ENCODE peak calls at places on chromosomes 2 and 18, in seven cellular contexts. One of them, this sample, is unnamed.

GRCh38 chr2:163252199-163252598 is 413.6 kb upstream of the KCNH7 start:
- DNase-seq in fibroblast of pulmonary artery: no peak
- DNase-seq in OCI-LY7: no peak
- DNase-seq in endothelial cell: no peak
- DNase-seq in GM12865: no peak
- DNase-seq in B cell: no peak
- DNase-seq in uterus: no peak
- DNase-seq in this sample: no peak

GRCh38 chr2:241445426-241445825 is 63.0 kb downstream of the STK25 start:
- DNase-seq in fibroblast of pulmonary artery: no peak
- DNase-seq in OCI-LY7: no peak
- DNase-seq in endothelial cell: no peak
- DNase-seq in GM12865: peak; percentile 44
- DNase-seq in B cell: no peak
- DNase-seq in uterus: no peak
- DNase-seq in this sample: no peak

GRCh38 chr2:121547646-121548045 is 17.0 kb downstream of the RNU4ATAC start:
- DNase-seq in fibroblast of pulmonary artery: no peak
- DNase-seq in OCI-LY7: peak; percentile 41
- DNase-seq in endothelial cell: no peak
- DNase-seq in GM12865: peak; percentile 37
- DNase-seq in B cell: no peak
- DNase-seq in uterus: no peak
- DNase-seq in this sample: no peak

GRCh38 chr2:9095690-9096089 is 92.2 kb upstream of the MBOAT2 start:
- DNase-seq in fibroblast of pulmonary artery: peak; percentile 38
- DNase-seq in OCI-LY7: no peak
- DNase-seq in endothelial cell: peak; percentile 28
- DNase-seq in GM12865: no peak
- DNase-seq in B cell: no peak
- DNase-seq in uterus: no peak
- DNase-seq in this sample: no peak

GRCh38 chr2:111036042-111036441 is 84.7 kb upstream of the BCL2L11 start:
- DNase-seq in fibroblast of pulmonary artery: no peak
- DNase-seq in OCI-LY7: peak; percentile 88
- DNase-seq in endothelial cell: no peak
- DNase-seq in GM12865: peak; percentile 56
- DNase-seq in B cell: no peak
- DNase-seq in uterus: no peak
- DNase-seq in this sample: no peak

GRCh38 chr2:71734620-71735019 is 281.3 kb downstream of the DYSF start:
- DNase-seq in fibroblast of pulmonary artery: no peak
- DNase-seq in OCI-LY7: no peak
- DNase-seq in endothelial cell: no peak
- DNase-seq in GM12865: no peak
- DNase-seq in B cell: no peak
- DNase-seq in uterus: no peak
- DNase-seq in this sample: no peak

GRCh38 chr2:58052978-58053377 is 6.4 kb downstream of the VRK2 start:
- DNase-seq in fibroblast of pulmonary artery: no peak
- DNase-seq in OCI-LY7: no peak
- DNase-seq in endothelial cell: no peak
- DNase-seq in GM12865: no peak
- DNase-seq in B cell: no peak
- DNase-seq in uterus: no peak
- DNase-seq in this sample: no peak

GRCh38 chr18:74963820-74964446 is 245.0 kb downstream of the PTGR3 start:
- DNase-seq in fibroblast of pulmonary artery: peak; percentile 67
- DNase-seq in OCI-LY7: peak; percentile 26
- DNase-seq in endothelial cell: peak; percentile 38
- DNase-seq in GM12865: peak; percentile 56
- DNase-seq in B cell: no peak
- DNase-seq in uterus: no peak
- DNase-seq in this sample: no peak

GRCh38 chr2:48900321-48901014 is 144.9 kb upstream of the LHCGR start:
- DNase-seq in fibroblast of pulmonary artery: no peak
- DNase-seq in OCI-LY7: no peak
- DNase-seq in endothelial cell: peak; percentile 50
- DNase-seq in GM12865: no peak
- DNase-seq in B cell: no peak
- DNase-seq in uterus: no peak
- DNase-seq in this sample: no peak

DNA sequence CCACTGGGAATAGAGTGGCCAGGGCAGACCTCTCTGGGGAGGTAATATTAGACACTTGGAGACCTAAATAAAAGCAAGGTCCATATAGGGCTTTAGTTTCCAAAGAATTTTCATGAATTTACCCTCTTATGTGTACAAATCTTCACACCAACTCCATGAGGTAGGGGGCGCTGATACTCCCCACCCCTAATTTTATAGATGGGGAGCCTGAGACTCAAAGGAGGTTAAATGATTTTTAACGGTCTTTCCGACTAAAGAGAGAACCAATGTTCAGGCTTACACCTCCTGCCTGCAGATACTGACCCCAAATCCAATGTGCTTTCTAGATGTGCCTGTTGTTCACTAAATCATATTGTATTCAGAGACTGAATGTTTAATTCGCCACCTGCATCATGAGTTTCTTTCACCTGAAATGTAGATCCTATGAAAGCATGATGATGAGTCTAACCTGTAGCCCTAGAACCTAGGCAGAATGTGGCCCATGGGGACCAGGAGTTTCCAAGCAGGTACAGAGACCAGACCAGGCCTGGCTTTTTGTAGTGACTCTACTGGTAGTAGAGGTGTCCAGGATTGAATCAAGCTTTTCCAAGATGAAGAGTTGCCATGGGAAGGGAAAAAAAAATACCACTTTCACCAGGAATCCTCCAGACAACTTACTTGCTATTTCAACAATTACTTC is 16.8 kb upstream of the PAX3 start:
- DNase-seq in fibroblast of pulmonary artery: no peak
- DNase-seq in OCI-LY7: peak; percentile 1
- DNase-seq in endothelial cell: no peak
- DNase-seq in GM12865: no peak
- DNase-seq in B cell: no peak
- DNase-seq in uterus: no peak
- DNase-seq in this sample: no peak
- TF ChIP-seq CTCF in fibroblast of pulmonary artery: peak; percentile 12
- TF ChIP-seq CTCF in OCI-LY7: peak; percentile 73
- TF ChIP-seq CTCF in endothelial cell: peak; percentile 33
- TF ChIP-seq CTCF in GM12865: peak; percentile 16
- TF ChIP-seq CTCF in B cell: no peak
- TF ChIP-seq CTCF in uterus: no peak
- TF ChIP-seq CTCF in this sample: peak; percentile 10

GRCh38 chr2:38465789-38466127 is 88.7 kb upstream of the ATL2 start:
- DNase-seq in fibroblast of pulmonary artery: peak; percentile 39
- DNase-seq in OCI-LY7: peak; percentile 88
- DNase-seq in endothelial cell: peak; percentile 43
- DNase-seq in GM12865: peak; percentile 70
- DNase-seq in B cell: peak; percentile 45
- DNase-seq in uterus: no peak
- DNase-seq in this sample: no peak
- TF ChIP-seq CTCF in fibroblast of pulmonary artery: peak; percentile 52
- TF ChIP-seq CTCF in OCI-LY7: peak; percentile 90
- TF ChIP-seq CTCF in endothelial cell: peak; percentile 27
- TF ChIP-seq CTCF in GM12865: peak; percentile 62
- TF ChIP-seq CTCF in B cell: peak; percentile 18
- TF ChIP-seq CTCF in uterus: no peak
- TF ChIP-seq CTCF in this sample: peak; percentile 30

DNA sequence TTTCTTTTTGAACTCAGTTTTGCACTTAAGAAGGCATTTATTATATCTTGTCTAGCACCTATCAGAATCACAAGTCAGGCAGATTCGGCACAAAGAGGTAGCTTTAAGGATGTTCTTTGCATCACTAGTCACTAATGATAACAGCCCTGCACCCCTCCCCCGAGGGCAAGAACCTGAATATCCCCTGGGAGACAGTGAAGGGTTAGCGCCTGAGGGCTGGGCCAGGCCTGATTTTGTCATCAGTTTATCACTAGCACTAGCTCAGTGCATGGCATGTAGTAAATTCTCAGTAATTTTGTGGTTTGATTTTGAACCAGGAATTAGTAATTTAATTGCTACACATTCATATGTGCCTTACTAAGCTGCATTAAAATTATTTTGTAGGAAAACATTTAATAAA is 23.9 kb upstream of the HS6ST1 start:
- DNase-seq in fibroblast of pulmonary artery: no peak
- DNase-seq in OCI-LY7: no peak
- DNase-seq in endothelial cell: no peak
- DNase-seq in GM12865: no peak
- DNase-seq in B cell: no peak
- DNase-seq in uterus: no peak
- DNase-seq in this sample: no peak
- TF ChIP-seq CTCF in fibroblast of pulmonary artery: no peak
- TF ChIP-seq CTCF in OCI-LY7: no peak
- TF ChIP-seq CTCF in endothelial cell: no peak
- TF ChIP-seq CTCF in GM12865: no peak
- TF ChIP-seq CTCF in B cell: no peak
- TF ChIP-seq CTCF in uterus: no peak
- TF ChIP-seq CTCF in this sample: no peak

GRCh38 chr18:72772916-72773315 is 94.9 kb downstream of the NETO1 start:
- DNase-seq in fibroblast of pulmonary artery: no peak
- DNase-seq in OCI-LY7: no peak
- DNase-seq in endothelial cell: no peak
- DNase-seq in GM12865: no peak
- DNase-seq in B cell: no peak
- DNase-seq in uterus: no peak
- DNase-seq in this sample: no peak

DNA sequence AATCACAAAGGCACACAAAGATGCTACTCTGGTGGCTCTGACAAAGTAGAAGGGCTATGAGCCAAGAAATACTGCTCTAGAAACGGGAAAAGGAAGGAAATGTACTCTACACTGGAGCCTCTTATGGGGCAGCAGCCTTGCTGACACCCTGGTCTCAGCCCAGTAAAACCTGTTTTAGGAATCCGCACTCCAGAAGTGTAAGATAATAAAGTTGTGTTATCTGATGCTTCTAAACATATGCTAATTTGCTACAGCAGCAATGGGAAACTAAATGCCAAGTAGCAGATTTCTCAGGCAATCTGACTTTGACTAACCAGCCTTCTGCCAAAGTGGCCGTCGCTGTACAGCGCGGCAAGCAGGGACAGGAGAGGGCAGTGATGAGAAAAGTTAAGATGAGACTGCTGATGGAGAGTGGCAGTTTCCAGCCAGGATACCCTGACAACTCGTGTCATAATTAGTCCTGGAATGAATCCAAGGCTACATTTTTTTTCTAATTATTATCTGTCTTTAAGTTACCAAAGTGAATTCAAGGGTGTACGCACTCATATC is 99.0 kb downstream of the NETO1 start:
- DNase-seq in fibroblast of pulmonary artery: no peak
- DNase-seq in OCI-LY7: no peak
- DNase-seq in endothelial cell: no peak
- DNase-seq in GM12865: no peak
- DNase-seq in B cell: no peak
- DNase-seq in uterus: no peak
- DNase-seq in this sample: no peak
- TF ChIP-seq CTCF in fibroblast of pulmonary artery: no peak
- TF ChIP-seq CTCF in OCI-LY7: no peak
- TF ChIP-seq CTCF in endothelial cell: no peak
- TF ChIP-seq CTCF in GM12865: no peak
- TF ChIP-seq CTCF in B cell: no peak
- TF ChIP-seq CTCF in uterus: no peak
- TF ChIP-seq CTCF in this sample: no peak

DNA sequence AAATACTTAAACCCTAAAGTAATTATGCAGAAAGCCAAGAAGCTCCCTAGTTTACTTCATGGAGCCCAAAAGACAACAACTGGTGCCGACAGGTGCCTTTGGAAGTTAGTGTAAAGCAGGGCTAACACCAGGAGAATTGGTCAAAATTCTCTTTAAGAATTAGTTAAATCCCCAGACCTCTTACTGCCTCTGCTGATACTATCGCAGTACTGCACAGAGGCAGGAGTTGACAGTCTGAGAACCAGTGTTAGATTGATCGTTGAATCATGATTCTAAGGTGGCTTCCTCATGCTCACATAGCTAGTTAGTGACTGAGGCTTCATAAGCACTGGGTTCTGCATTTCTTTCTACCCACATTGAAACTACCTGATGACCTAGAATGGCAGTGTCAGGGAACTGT is 445.0 kb downstream of the XIRP2 start:
- DNase-seq in fibroblast of pulmonary artery: no peak
- DNase-seq in OCI-LY7: no peak
- DNase-seq in endothelial cell: no peak
- DNase-seq in GM12865: no peak
- DNase-seq in B cell: no peak
- DNase-seq in uterus: no peak
- DNase-seq in this sample: no peak
- TF ChIP-seq CTCF in fibroblast of pulmonary artery: peak; percentile 5
- TF ChIP-seq CTCF in OCI-LY7: no peak
- TF ChIP-seq CTCF in endothelial cell: no peak
- TF ChIP-seq CTCF in GM12865: no peak
- TF ChIP-seq CTCF in B cell: no peak
- TF ChIP-seq CTCF in uterus: no peak
- TF ChIP-seq CTCF in this sample: no peak

GRCh38 chr2:12059616-12060441 is 313.4 kb downstream of the LPIN1 start:
- DNase-seq in fibroblast of pulmonary artery: peak; percentile 12
- DNase-seq in OCI-LY7: no peak
- DNase-seq in endothelial cell: no peak
- DNase-seq in GM12865: no peak
- DNase-seq in B cell: no peak
- DNase-seq in uterus: no peak
- DNase-seq in this sample: no peak
- TF ChIP-seq CTCF in fibroblast of pulmonary artery: no peak
- TF ChIP-seq CTCF in OCI-LY7: no peak
- TF ChIP-seq CTCF in endothelial cell: no peak
- TF ChIP-seq CTCF in GM12865: no peak
- TF ChIP-seq CTCF in B cell: no peak
- TF ChIP-seq CTCF in uterus: no peak
- TF ChIP-seq CTCF in this sample: no peak

GRCh38 chr18:35617865-35618264 is 36.3 kb downstream of the GALNT1 start:
- DNase-seq in fibroblast of pulmonary artery: no peak
- DNase-seq in OCI-LY7: no peak
- DNase-seq in endothelial cell: no peak
- DNase-seq in GM12865: no peak
- DNase-seq in B cell: no peak
- DNase-seq in uterus: no peak
- DNase-seq in this sample: no peak
- TF ChIP-seq CTCF in fibroblast of pulmonary artery: no peak
- TF ChIP-seq CTCF in OCI-LY7: no peak
- TF ChIP-seq CTCF in endothelial cell: no peak
- TF ChIP-seq CTCF in GM12865: no peak
- TF ChIP-seq CTCF in B cell: no peak
- TF ChIP-seq CTCF in uterus: no peak
- TF ChIP-seq CTCF in this sample: no peak

GRCh38 chr2:201937343-201937742 is 96.3 kb upstream of the FZD7 start:
- DNase-seq in fibroblast of pulmonary artery: no peak
- DNase-seq in OCI-LY7: no peak
- DNase-seq in endothelial cell: no peak
- DNase-seq in GM12865: no peak
- DNase-seq in B cell: no peak
- DNase-seq in uterus: no peak
- DNase-seq in this sample: no peak
- TF ChIP-seq CTCF in fibroblast of pulmonary artery: no peak
- TF ChIP-seq CTCF in OCI-LY7: no peak
- TF ChIP-seq CTCF in endothelial cell: no peak
- TF ChIP-seq CTCF in GM12865: no peak
- TF ChIP-seq CTCF in B cell: no peak
- TF ChIP-seq CTCF in uterus: no peak
- TF ChIP-seq CTCF in this sample: no peak